ENCODE peak calls at places on chromosomes 4 and X, in six cellular contexts. X, S, W, T, Z and K are unnamed samples.

GRCh38 chrX:150649096-150649870 is 43.9 kb upstream of the MTMR1 start:
- DNase-seq in T (no peak), Z (peak; percentile 82), W (no peak), X (peak; percentile 68), S (no peak), K (no peak)

GRCh38 chrX:106894978-106895452 is 8.1 kb downstream of the RIPPLY1 start:
- DNase-seq in T (peak; percentile 78), X (peak; percentile 76), Z (peak; percentile 70), S (no peak), W (no peak), K (peak; percentile 39)

GRCh38 chr4:112916868-112917267 is 132.6 kb upstream of the ANK2 start:
- DNase-seq in T (peak; percentile 19), S (peak; percentile 47), X (peak; percentile 79), W (no peak), Z (no peak), K (peak; percentile 31)

GRCh38 chr4:69458184-69458826 is 37.4 kb downstream of the UGT2B4 start:
- DNase-seq in X (no peak), T (no peak), S (no peak), Z (no peak), W (no peak), K (no peak)

GRCh38 chr4:41442818-41443217 is 95.1 kb upstream of the LIMCH1 start:
- DNase-seq in S (no peak), T (no peak), X (no peak), W (no peak), Z (peak; percentile 73), K (no peak)

GRCh38 chr4:78939667-78940008 is 400 bp upstream of the PAQR3 start:
- DNase-seq in Z (no peak), X (no peak), S (no peak), T (peak; percentile 4), W (no peak), K (no peak)

GRCh38 chrX:106391284-106391852 is 220.4 kb upstream of the RADX start:
- DNase-seq in S (no peak), Z (no peak), X (peak; percentile 15), T (no peak), W (no peak), K (no peak)

GRCh38 chr4:75849459-75849858 is 52.8 kb downstream of the PPEF2 start:
- DNase-seq in Z (peak; percentile 68), T (peak; percentile 11), W (no peak), X (peak; percentile 19), S (no peak), K (no peak)

GRCh38 chr4:2994917-2995316 is 31.5 kb downstream of the GRK4 start:
- DNase-seq in Z (no peak), X (no peak), S (no peak), T (no peak), W (no peak), K (no peak)

GRCh38 chr4:7422098-7422897 is 12.4 kb downstream of the PSAPL1 start:
- DNase-seq in X (no peak), T (no peak), W (no peak), Z (no peak), S (no peak), K (no peak)

GRCh38 chr4:124288706-124289486 is 423.6 kb downstream of the ANKRD50 start:
- DNase-seq in S (no peak), W (no peak), T (no peak), X (no peak), Z (no peak), K (no peak)

GRCh38 chr4:83855044-83855443 is 319.1 kb downstream of the GPAT3 start:
- DNase-seq in W (no peak), T (peak; percentile 81), S (peak; percentile 96), X (peak; percentile 99), Z (no peak), K (peak; percentile 79)

GRCh38 chr4:1406946-1407656 is 859 bp upstream of the NKX1-1 start:
- DNase-seq in T (peak; percentile 2), X (no peak), Z (no peak), W (no peak), S (no peak), K (no peak)

GRCh38 chrX:154776753-154777152 is 14.1 kb downstream of the DKC1 start:
- DNase-seq in Z (no peak), S (no peak), T (no peak), X (no peak), W (no peak), K (no peak)

GRCh38 chr4:22458112-22458511 is 57.8 kb downstream of the ADGRA3 start:
- DNase-seq in X (no peak), T (peak; percentile 4), W (no peak), S (no peak), Z (no peak), K (no peak)

GRCh38 chr4:1899149-1900086 is 28.2 kb downstream of the NSD2 start:
- DNase-seq in W (peak; percentile 78), T (peak; percentile 73), X (peak; percentile 64), Z (peak; percentile 74), S (peak; percentile 36), K (peak; percentile 56)

GRCh38 chrX:2500091-2500680 is 590 bp downstream of the DHRSX start:
- DNase-seq in S (no peak), T (peak; percentile 22), Z (peak; percentile 50), W (peak; percentile 19), X (peak; percentile 66), K (no peak)

GRCh38 chrX:120753413-120754251 is 122.0 kb downstream of the CT47B1 start:
- DNase-seq in Z (no peak), T (no peak), S (no peak), X (no peak), W (no peak), K (no peak)

GRCh38 chr4:8323947-8324555 is 54.5 kb downstream of the HTRA3 start:
- DNase-seq in W (no peak), T (no peak), Z (no peak), X (peak; percentile 14), S (no peak), K (no peak)